ENCODE peak calls at places on chromosomes 1 and 21, in nine cellular contexts. One of them, this sample, is unnamed.

GRCh38 chr1:212313616-212314015 is 28.4 kb downstream of the PPP2R5A start:
- DNase-seq in lower lobe of right lung: no peak
- DNase-seq in WERI-Rb-1: no peak
- DNase-seq in heart left ventricle: no peak
- DNase-seq in GM23338: no peak
- DNase-seq in heart right ventricle: no peak
- DNase-seq in neural progenitor cell: no peak
- DNase-seq in esophagus squamous epithelium: no peak
- DNase-seq in A673: no peak
- DNase-seq in this sample: no peak

GRCh38 chr1:17852383-17852782 is 97.2 kb downstream of the ACTL8 start:
- DNase-seq in heart right ventricle: no peak
- DNase-seq in GM23338: no peak
- DNase-seq in A673: no peak
- DNase-seq in esophagus squamous epithelium: no peak
- DNase-seq in heart left ventricle: no peak
- DNase-seq in lower lobe of right lung: peak; percentile 78
- DNase-seq in WERI-Rb-1: no peak
- DNase-seq in neural progenitor cell: no peak
- DNase-seq in this sample: no peak

GRCh38 chr1:29684141-29684540 is 447.8 kb downstream of the PTPRU start:
- DNase-seq in heart right ventricle: no peak
- DNase-seq in heart left ventricle: no peak
- DNase-seq in WERI-Rb-1: no peak
- DNase-seq in esophagus squamous epithelium: no peak
- DNase-seq in A673: no peak
- DNase-seq in lower lobe of right lung: no peak
- DNase-seq in GM23338: no peak
- DNase-seq in neural progenitor cell: no peak
- DNase-seq in this sample: no peak

GRCh38 chr1:224769987-224770693 is 154.0 kb downstream of the CNIH3 start:
- DNase-seq in A673: no peak
- DNase-seq in WERI-Rb-1: no peak
- DNase-seq in heart right ventricle: no peak
- DNase-seq in lower lobe of right lung: no peak
- DNase-seq in neural progenitor cell: no peak
- DNase-seq in GM23338: no peak
- DNase-seq in esophagus squamous epithelium: no peak
- DNase-seq in heart left ventricle: no peak
- DNase-seq in this sample: no peak

GRCh38 chr1:184146202-184146601 is 94.7 kb downstream of the TSEN15 start:
- DNase-seq in A673: no peak
- DNase-seq in WERI-Rb-1: no peak
- DNase-seq in esophagus squamous epithelium: no peak
- DNase-seq in heart left ventricle: no peak
- DNase-seq in heart right ventricle: no peak
- DNase-seq in GM23338: no peak
- DNase-seq in lower lobe of right lung: no peak
- DNase-seq in neural progenitor cell: no peak
- DNase-seq in this sample: no peak

GRCh38 chr1:93750946-93751345 is 69.3 kb upstream of the BCAR3 start:
- DNase-seq in lower lobe of right lung: no peak
- DNase-seq in esophagus squamous epithelium: no peak
- DNase-seq in WERI-Rb-1: no peak
- DNase-seq in heart left ventricle: no peak
- DNase-seq in GM23338: no peak
- DNase-seq in A673: no peak
- DNase-seq in neural progenitor cell: no peak
- DNase-seq in heart right ventricle: no peak
- DNase-seq in this sample: peak; percentile 28

GRCh38 chr1:97571760-97572159 is 349.1 kb downstream of the DPYD start:
- DNase-seq in heart left ventricle: no peak
- DNase-seq in WERI-Rb-1: no peak
- DNase-seq in A673: no peak
- DNase-seq in GM23338: no peak
- DNase-seq in esophagus squamous epithelium: no peak
- DNase-seq in lower lobe of right lung: no peak
- DNase-seq in neural progenitor cell: no peak
- DNase-seq in heart right ventricle: no peak
- DNase-seq in this sample: no peak

GRCh38 chr1:35577071-35577998 is 4.2 kb downstream of the TFAP2E start:
- DNase-seq in esophagus squamous epithelium: no peak
- DNase-seq in GM23338: peak; percentile 79
- DNase-seq in A673: no peak
- DNase-seq in heart left ventricle: no peak
- DNase-seq in WERI-Rb-1: no peak
- DNase-seq in heart right ventricle: peak; percentile 51
- DNase-seq in neural progenitor cell: peak; percentile 42
- DNase-seq in lower lobe of right lung: peak; percentile 76
- DNase-seq in this sample: peak; percentile 83

DNA sequence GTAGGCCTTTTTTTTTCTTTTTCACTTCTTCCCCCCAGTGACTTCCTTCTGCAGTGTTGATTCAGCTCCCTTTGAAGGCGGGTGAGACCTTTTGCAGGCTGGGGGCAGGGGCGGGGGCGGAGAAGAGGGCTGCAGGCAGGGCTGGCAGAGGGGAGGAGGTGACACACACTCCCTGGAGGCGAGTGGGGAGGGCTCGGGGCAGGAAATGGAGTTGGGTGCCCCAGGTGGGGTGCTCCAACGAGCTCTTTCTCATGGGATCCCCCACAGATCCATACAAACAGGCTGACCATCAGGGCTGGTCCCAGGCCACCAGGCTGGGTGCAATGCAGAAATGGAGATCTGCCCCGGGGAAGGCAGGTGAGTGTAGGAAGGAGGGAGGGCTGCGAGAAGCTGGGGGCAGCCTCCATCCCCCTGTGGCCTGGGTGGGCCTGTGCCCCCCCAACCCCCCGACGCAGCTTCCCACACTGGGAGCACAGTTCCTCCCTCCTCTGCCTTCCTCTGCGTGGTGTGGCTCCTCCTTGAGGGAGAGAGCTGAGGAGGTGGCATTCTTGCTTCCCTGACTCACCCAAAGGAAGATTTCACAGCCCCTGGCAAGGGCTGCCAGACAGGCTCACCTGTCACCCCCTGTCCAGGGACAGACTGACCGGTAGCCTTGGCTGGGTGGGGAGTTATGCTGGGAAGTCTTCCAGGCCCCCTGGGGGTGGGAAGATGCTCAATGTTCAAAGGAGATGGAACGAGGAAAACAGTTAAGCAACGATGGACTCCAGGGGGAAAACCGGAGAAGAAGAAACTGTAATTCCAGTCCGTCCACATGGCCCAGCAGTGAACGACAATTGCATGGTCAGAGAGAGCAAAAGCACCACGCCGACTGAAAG is 7.1 kb upstream of the ITGB2 start:
- DNase-seq in GM23338: no peak
- DNase-seq in heart right ventricle: peak; percentile 57
- DNase-seq in neural progenitor cell: no peak
- DNase-seq in lower lobe of right lung: peak; percentile 68
- DNase-seq in A673: peak; percentile 90
- DNase-seq in heart left ventricle: peak; percentile 66
- DNase-seq in esophagus squamous epithelium: no peak
- DNase-seq in WERI-Rb-1: no peak
- DNase-seq in this sample: peak; percentile 86
- H3K4me3 ChIP-seq in GM23338: peak overlapping the region; percentile 41
- H3K4me3 ChIP-seq in heart right ventricle: peak overlapping the region; percentile 19
- H3K4me3 ChIP-seq in neural progenitor cell: no peak overlapping the region
- H3K4me3 ChIP-seq in lower lobe of right lung: peak overlapping the region; percentile 35
- H3K4me3 ChIP-seq in A673: peak overlapping the region; percentile 44
- H3K4me3 ChIP-seq in heart left ventricle: no peak overlapping the region
- H3K4me3 ChIP-seq in esophagus squamous epithelium: peak overlapping the region; percentile 48
- H3K4me3 ChIP-seq in WERI-Rb-1: no peak overlapping the region
- H3K4me3 ChIP-seq in this sample: peak overlapping the region; percentile 40

GRCh38 chr1:223486366-223486765 is 93.2 kb downstream of the CCDC185 start:
- DNase-seq in GM23338: peak; percentile 32
- DNase-seq in heart right ventricle: no peak
- DNase-seq in heart left ventricle: no peak
- DNase-seq in neural progenitor cell: no peak
- DNase-seq in lower lobe of right lung: no peak
- DNase-seq in esophagus squamous epithelium: no peak
- DNase-seq in A673: no peak
- DNase-seq in WERI-Rb-1: peak; percentile 13
- DNase-seq in this sample: no peak
- TF ChIP-seq CTCF in GM23338: peak; percentile 39
- TF ChIP-seq CTCF in heart right ventricle: no peak
- TF ChIP-seq CTCF in heart left ventricle: no peak
- TF ChIP-seq CTCF in neural progenitor cell: no peak
- TF ChIP-seq CTCF in lower lobe of right lung: no peak
- TF ChIP-seq CTCF in esophagus squamous epithelium: no peak
- TF ChIP-seq CTCF in A673: no peak
- TF ChIP-seq CTCF in WERI-Rb-1: peak; percentile 43
- TF ChIP-seq CTCF in this sample: no peak

GRCh38 chr1:200631375-200631774 is 10.8 kb upstream of the KIF14 start:
- DNase-seq in WERI-Rb-1: no peak
- DNase-seq in A673: no peak
- DNase-seq in neural progenitor cell: no peak
- DNase-seq in GM23338: no peak
- DNase-seq in heart left ventricle: no peak
- DNase-seq in esophagus squamous epithelium: no peak
- DNase-seq in heart right ventricle: no peak
- DNase-seq in lower lobe of right lung: no peak
- DNase-seq in this sample: no peak

GRCh38 chr1:200626853-200627534 is 6.4 kb upstream of the KIF14 start:
- DNase-seq in A673: no peak
- DNase-seq in WERI-Rb-1: no peak
- DNase-seq in neural progenitor cell: no peak
- DNase-seq in heart right ventricle: no peak
- DNase-seq in heart left ventricle: no peak
- DNase-seq in lower lobe of right lung: no peak
- DNase-seq in esophagus squamous epithelium: no peak
- DNase-seq in GM23338: no peak
- DNase-seq in this sample: no peak

GRCh38 chr1:200628223-200628868 is 7.8 kb upstream of the KIF14 start:
- DNase-seq in heart right ventricle: no peak
- DNase-seq in GM23338: no peak
- DNase-seq in WERI-Rb-1: no peak
- DNase-seq in esophagus squamous epithelium: no peak
- DNase-seq in neural progenitor cell: no peak
- DNase-seq in heart left ventricle: no peak
- DNase-seq in A673: no peak
- DNase-seq in lower lobe of right lung: no peak
- DNase-seq in this sample: peak; percentile 56

GRCh38 chr1:200627548-200628222 is 7.1 kb upstream of the KIF14 start:
- DNase-seq in GM23338: no peak
- DNase-seq in A673: no peak
- DNase-seq in esophagus squamous epithelium: no peak
- DNase-seq in heart right ventricle: no peak
- DNase-seq in neural progenitor cell: no peak
- DNase-seq in WERI-Rb-1: no peak
- DNase-seq in heart left ventricle: no peak
- DNase-seq in lower lobe of right lung: no peak
- DNase-seq in this sample: no peak

DNA sequence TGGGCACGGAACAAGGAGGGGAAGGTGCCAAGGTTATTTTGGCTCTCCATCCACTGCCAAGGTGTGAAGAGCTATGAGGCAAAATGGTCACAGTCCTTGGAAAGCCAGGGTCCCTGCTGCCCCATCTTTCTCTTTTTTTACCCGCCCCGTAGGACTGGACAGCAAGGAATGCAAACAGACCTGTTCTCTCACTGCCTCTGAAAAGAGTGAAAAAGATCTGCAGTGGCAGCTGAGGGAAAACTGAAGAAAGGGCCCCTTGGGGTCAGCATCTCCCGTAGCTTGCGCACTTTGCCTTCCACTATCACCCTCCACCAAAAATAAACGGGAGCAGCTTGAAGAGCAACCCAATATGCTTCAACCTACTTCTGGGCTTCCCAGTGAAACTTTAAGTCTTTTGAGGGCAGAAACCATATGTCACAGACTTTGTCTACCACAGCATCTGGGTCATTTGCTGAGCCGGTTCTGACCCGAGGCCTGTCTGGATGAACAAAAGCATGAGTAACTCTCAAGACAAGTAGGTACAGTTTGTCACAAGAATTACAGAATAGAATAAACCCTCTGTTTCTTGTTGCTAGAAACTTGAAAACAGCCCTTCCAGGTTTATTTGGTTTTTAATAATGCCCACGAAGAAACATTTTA is 9.4 kb upstream of the KIF14 start:
- DNase-seq in WERI-Rb-1: no peak
- DNase-seq in esophagus squamous epithelium: no peak
- DNase-seq in heart left ventricle: no peak
- DNase-seq in lower lobe of right lung: no peak
- DNase-seq in A673: no peak
- DNase-seq in GM23338: peak; percentile 30
- DNase-seq in neural progenitor cell: no peak
- DNase-seq in heart right ventricle: no peak
- DNase-seq in this sample: no peak
- H3K27ac ChIP-seq in WERI-Rb-1: no peak overlapping the region
- H3K27ac ChIP-seq in esophagus squamous epithelium: no peak overlapping the region
- H3K27ac ChIP-seq in heart left ventricle: no peak overlapping the region
- H3K27ac ChIP-seq in lower lobe of right lung: no peak overlapping the region
- H3K27ac ChIP-seq in A673: no peak overlapping the region
- H3K27ac ChIP-seq in GM23338: no peak overlapping the region
- H3K27ac ChIP-seq in neural progenitor cell: no peak overlapping the region
- H3K27ac ChIP-seq in heart right ventricle: no peak overlapping the region
- H3K27ac ChIP-seq in this sample: no peak overlapping the region

GRCh38 chr1:151546006-151546925 is 6.2 kb downstream of the TUFT1 start:
- DNase-seq in A673: no peak
- DNase-seq in esophagus squamous epithelium: no peak
- DNase-seq in neural progenitor cell: no peak
- DNase-seq in lower lobe of right lung: no peak
- DNase-seq in heart right ventricle: no peak
- DNase-seq in GM23338: no peak
- DNase-seq in heart left ventricle: no peak
- DNase-seq in WERI-Rb-1: no peak
- DNase-seq in this sample: no peak

GRCh38 chr1:151547900-151548230 is 7.8 kb downstream of the TUFT1 start:
- DNase-seq in neural progenitor cell: no peak
- DNase-seq in lower lobe of right lung: no peak
- DNase-seq in GM23338: no peak
- DNase-seq in A673: no peak
- DNase-seq in heart right ventricle: no peak
- DNase-seq in WERI-Rb-1: no peak
- DNase-seq in esophagus squamous epithelium: no peak
- DNase-seq in heart left ventricle: no peak
- DNase-seq in this sample: no peak

GRCh38 chr1:151549199-151549598 is 9.1 kb downstream of the TUFT1 start:
- DNase-seq in neural progenitor cell: no peak
- DNase-seq in GM23338: no peak
- DNase-seq in lower lobe of right lung: no peak
- DNase-seq in WERI-Rb-1: no peak
- DNase-seq in heart right ventricle: no peak
- DNase-seq in A673: no peak
- DNase-seq in heart left ventricle: no peak
- DNase-seq in esophagus squamous epithelium: no peak
- DNase-seq in this sample: no peak

GRCh38 chr1:151545542-151545941 is 5.4 kb downstream of the TUFT1 start:
- DNase-seq in GM23338: no peak
- DNase-seq in heart right ventricle: no peak
- DNase-seq in heart left ventricle: no peak
- DNase-seq in lower lobe of right lung: no peak
- DNase-seq in WERI-Rb-1: no peak
- DNase-seq in A673: no peak
- DNase-seq in esophagus squamous epithelium: no peak
- DNase-seq in neural progenitor cell: no peak
- DNase-seq in this sample: peak; percentile 24

DNA sequence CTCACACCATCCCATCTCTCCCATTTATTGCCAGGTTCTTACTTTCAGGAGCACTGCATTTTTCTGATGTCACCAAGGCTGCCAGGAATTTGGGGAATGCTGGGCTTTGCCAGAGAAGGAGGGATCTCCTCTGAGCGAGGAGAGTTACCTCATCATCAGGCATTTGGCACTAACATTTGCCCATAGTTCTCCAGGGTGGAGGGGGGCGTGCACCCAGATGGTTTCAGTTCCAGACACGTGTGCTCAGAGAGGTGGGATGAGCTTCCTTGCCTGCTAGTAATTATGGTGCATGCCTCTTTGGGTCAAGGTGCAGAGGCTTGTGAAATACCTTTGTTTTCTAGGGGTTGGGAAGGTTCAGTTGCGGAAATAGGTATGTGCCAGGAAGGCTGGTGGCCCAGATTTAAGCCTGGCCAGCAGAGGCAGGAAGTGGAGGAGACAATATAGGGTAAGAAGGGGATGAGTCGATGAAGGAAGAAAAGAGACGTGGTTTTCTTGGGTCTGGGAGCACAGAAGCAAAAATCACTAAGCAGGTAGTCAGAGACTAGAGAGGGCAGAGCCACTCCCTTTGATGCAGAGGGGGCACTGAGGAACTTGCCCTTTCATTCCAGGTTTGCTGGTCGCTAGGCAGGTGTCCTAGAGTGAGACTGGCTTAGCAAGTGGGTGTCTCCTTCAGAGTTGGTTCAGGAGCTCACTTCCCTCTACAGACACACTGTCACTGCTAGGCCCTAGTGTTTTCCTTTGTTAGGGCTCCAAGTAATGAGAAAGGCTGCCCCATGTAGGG is 7.2 kb downstream of the TUFT1 start:
- DNase-seq in neural progenitor cell: peak; percentile 65
- DNase-seq in esophagus squamous epithelium: no peak
- DNase-seq in GM23338: peak; percentile 90
- DNase-seq in A673: peak; percentile 68
- DNase-seq in WERI-Rb-1: no peak
- DNase-seq in heart right ventricle: no peak
- DNase-seq in heart left ventricle: peak; percentile 47
- DNase-seq in lower lobe of right lung: peak; percentile 78
- DNase-seq in this sample: no peak
- H3K4me3 ChIP-seq in neural progenitor cell: no peak overlapping the region
- H3K4me3 ChIP-seq in esophagus squamous epithelium: no peak overlapping the region
- H3K4me3 ChIP-seq in GM23338: no peak overlapping the region
- H3K4me3 ChIP-seq in A673: no peak overlapping the region
- H3K4me3 ChIP-seq in WERI-Rb-1: no peak overlapping the region
- H3K4me3 ChIP-seq in heart right ventricle: no peak overlapping the region
- H3K4me3 ChIP-seq in heart left ventricle: no peak overlapping the region
- H3K4me3 ChIP-seq in lower lobe of right lung: no peak overlapping the region
- H3K4me3 ChIP-seq in this sample: no peak overlapping the region